ENCODE peak calls at places on chromosomes 11 and 22, in six cellular contexts. C, M, A, D, V and K are unnamed samples.

GRCh38 chr11:133339495-133340140 is 192.7 kb downstream of the OPCML start:
- DNase-seq in D (no peak), V (no peak), M (no peak), A (peak), C (no peak), K (no peak)

GRCh38 chr22:10961043-10961860 is 4566.7 kb upstream of the OR11H1 start:
- DNase-seq in A (no peak), M (peak), D (no peak), C (no peak), V (peak), K (no peak)

GRCh38 chr11:96019810-96020747 is 96.2 kb upstream of the MTMR2 start:
- DNase-seq in V (no peak), A (no peak), C (no peak), M (no peak), D (no peak), K (no peak)

GRCh38 chr11:114615448-114616361 is 20.1 kb upstream of the NXPE4 start:
- DNase-seq in V (no peak), A (no peak), C (no peak), D (no peak), M (no peak), K (no peak)

GRCh38 chr22:46187862-46188261 is 37.5 kb downstream of the PPARA start:
- DNase-seq in C (no peak), D (no peak), A (peak), V (no peak), M (no peak), K (no peak)

GRCh38 chr22:39080993-39081513 is 4.0 kb downstream of the APOBEC3G start:
- DNase-seq in D (no peak), M (no peak), A (no peak), C (no peak), V (no peak), K (no peak)

GRCh38 chr11:12430912-12431311 is 53.5 kb downstream of the PARVA start:
- DNase-seq in V (no peak), C (peak), A (peak), M (peak), D (no peak), K (peak)

GRCh38 chr22:46062971-46063631 is 86.1 kb upstream of the WNT7B start:
- DNase-seq in C (peak), M (no peak), D (no peak), V (no peak), A (peak), K (peak)

GRCh38 chr11:119460582-119460981 is 37.6 kb upstream of the THY1 start:
- DNase-seq in V (no peak), D (no peak), A (no peak), C (no peak), M (peak), K (no peak)

GRCh38 chr11:18836415-18836814 is 44.8 kb upstream of the PTPN5 start:
- DNase-seq in C (no peak), A (no peak), D (no peak), V (no peak), M (peak), K (no peak)

GRCh38 chr11:86594746-86595145 is 77.7 kb downstream of the ME3 start:
- DNase-seq in D (no peak), V (no peak), M (peak), C (no peak), A (peak), K (no peak)

GRCh38 chr11:128929991-128930390 is 12.7 kb downstream of the TP53AIP1 start:
- DNase-seq in C (no peak), D (no peak), A (no peak), M (peak), V (no peak), K (no peak)